ENCODE peak calls at places on chromosomes 3 and 15, in seven cellular contexts. J is Peyer's patch, B is tibial artery, A is heart right ventricle, G is Panc1, T is stomach, M is fibroblast of lung. F is an unnamed sample.

GRCh38 chr3:162597221-162597620 is 1100.6 kb downstream of the OTOL1 start:
- DNase-seq in M (no peak), B (no peak), J (no peak), A (no peak), G (no peak), T (no peak), F (no peak)

GRCh38 chr15:60575995-60576394 is 97.1 kb upstream of the ICE2 start:
- DNase-seq in J (no peak), B (no peak), G (no peak), T (no peak), A (no peak), M (peak; percentile 41), F (no peak)

GRCh38 chr3:104988491-104988890 is 378.2 kb upstream of the ALCAM start:
- DNase-seq in A (no peak), J (no peak), G (no peak), M (no peak), T (no peak), B (no peak), F (no peak)

GRCh38 chr15:90154861-90155626 is 46.1 kb upstream of the SEMA4B start:
- DNase-seq in B (no peak), A (no peak), G (peak; percentile 62), J (no peak), M (peak; percentile 89), T (no peak), F (no peak)

GRCh38 chr3:194187543-194187942 is 51.6 kb downstream of the HES1 start:
- DNase-seq in M (no peak), G (no peak), J (no peak), B (no peak), A (no peak), T (no peak), F (no peak)

GRCh38 chr3:31288641-31289100 is 244.1 kb upstream of the STT3B start:
- DNase-seq in G (no peak), A (peak; percentile 11), T (peak; percentile 37), B (no peak), M (peak; percentile 55), J (no peak), F (no peak)

GRCh38 chr3:177356113-177356512 is 158.8 kb upstream of the TBL1XR1 start:
- DNase-seq in J (no peak), M (no peak), A (no peak), T (no peak), G (no peak), B (no peak), F (no peak)

GRCh38 chr3:177523072-177523675 is 325.9 kb upstream of the TBL1XR1 start:
- DNase-seq in M (no peak), B (no peak), J (no peak), A (no peak), T (no peak), G (no peak), F (no peak)

GRCh38 chr3:195763843-195764825 is 43.4 kb downstream of the MUC20 start:
- DNase-seq in J (no peak), B (peak; percentile 37), M (no peak), A (no peak), G (no peak), T (no peak), F (no peak)

GRCh38 chr15:101258238-101259144 is 6.6 kb upstream of the CHSY1 start:
- DNase-seq in M (peak; percentile 87), T (peak; percentile 71), A (no peak), B (no peak), J (peak; percentile 49), G (peak; percentile 38), F (no peak)

GRCh38 chr15:100167884-100168375 is 173.8 kb downstream of the ADAMTS17 start:
- DNase-seq in M (no peak), J (no peak), B (peak; percentile 80), G (no peak), A (peak; percentile 22), T (no peak), F (no peak)

GRCh38 chr3:159039286-159039685 is 237.4 kb downstream of the MFSD1 start:
- DNase-seq in B (no peak), J (no peak), M (no peak), G (no peak), T (no peak), A (no peak), F (no peak)

GRCh38 chr15:53230473-53230872 is 440.3 kb upstream of the ONECUT1 start:
- DNase-seq in A (no peak), B (no peak), M (no peak), J (no peak), G (no peak), T (no peak), F (no peak)

GRCh38 chr3:45972534-45973402 is 22.9 kb downstream of the FYCO1 start:
- DNase-seq in M (peak; percentile 93), G (no peak), A (no peak), J (no peak), T (no peak), B (peak; percentile 82), F (no peak)

GRCh38 chr3:109977903-109978302 is 640.6 kb upstream of the DPPA4 start:
- DNase-seq in T (no peak), G (no peak), M (no peak), B (no peak), J (no peak), A (no peak), F (no peak)

GRCh38 chr15:80234883-80235282 is 17.1 kb downstream of the CTXND1 start:
- DNase-seq in M (peak; percentile 32), G (no peak), J (peak; percentile 38), T (peak; percentile 34), B (no peak), A (no peak), F (peak; percentile 23)

GRCh38 chr3:138118863-138119766 is 3.7 kb upstream of the DZIP1L start:
- DNase-seq in M (peak; percentile 73), A (peak; percentile 57), G (peak; percentile 72), B (peak; percentile 88), T (peak; percentile 83), J (peak; percentile 42), F (no peak)

GRCh38 chr3:190053919-190054672 is 66.6 kb downstream of the P3H2 start:
- DNase-seq in M (peak; percentile 75), A (no peak), B (no peak), G (no peak), J (no peak), T (no peak), F (no peak)

GRCh38 chr3:115517457-115518050 is 105.8 kb upstream of the GAP43 start:
- DNase-seq in T (no peak), A (no peak), J (no peak), B (no peak), M (no peak), G (no peak), F (no peak)

GRCh38 chr15:32698773-32699390 is 18.9 kb upstream of the GREM1 start:
- DNase-seq in G (no peak), T (no peak), J (no peak), B (no peak), M (no peak), A (no peak), F (no peak)

GRCh38 chr3:123299581-123299980 is 97.8 kb downstream of the SEC22A start:
- DNase-seq in G (no peak), T (no peak), A (no peak), J (no peak), M (no peak), B (no peak), F (no peak)

GRCh38 chr3:138941259-138941885 is 5.6 kb downstream of the FOXL2 start:
- DNase-seq in M (no peak), G (no peak), T (no peak), J (no peak), B (peak; percentile 13), A (no peak), F (no peak)

GRCh38 chr3:55795736-55796135 is 308.6 kb upstream of the WNT5A start:
- DNase-seq in J (no peak), M (no peak), B (no peak), A (no peak), T (no peak), G (no peak), F (no peak)

DNA sequence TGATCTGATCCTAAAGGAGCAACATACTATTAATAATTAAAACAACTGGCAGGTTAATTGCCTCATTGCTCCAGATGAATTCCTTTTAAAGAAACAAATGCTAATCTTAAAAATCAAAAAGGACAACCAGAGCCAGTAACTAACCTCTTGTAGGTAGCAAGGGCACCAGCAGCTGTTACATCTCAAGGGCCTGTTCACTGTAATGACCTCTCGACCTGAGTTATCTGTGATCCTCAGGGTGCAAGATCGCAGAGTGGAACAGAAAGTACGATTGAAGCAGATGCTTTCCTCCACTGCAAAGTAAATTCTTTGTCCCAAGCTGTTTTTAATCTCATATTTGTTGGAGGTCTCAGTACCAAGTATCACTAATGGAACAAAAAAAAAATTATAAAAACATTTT is 11.4 kb downstream of the PLSCR5 start:
- DNase-seq in B (no peak), J (no peak), T (no peak), G (no peak), A (no peak), M (no peak), F (no peak)
- TF ChIP-seq CTCF in B (no peak), J (no peak), T (no peak), G (no peak), A (no peak), M (no peak), F (no peak)

DNA sequence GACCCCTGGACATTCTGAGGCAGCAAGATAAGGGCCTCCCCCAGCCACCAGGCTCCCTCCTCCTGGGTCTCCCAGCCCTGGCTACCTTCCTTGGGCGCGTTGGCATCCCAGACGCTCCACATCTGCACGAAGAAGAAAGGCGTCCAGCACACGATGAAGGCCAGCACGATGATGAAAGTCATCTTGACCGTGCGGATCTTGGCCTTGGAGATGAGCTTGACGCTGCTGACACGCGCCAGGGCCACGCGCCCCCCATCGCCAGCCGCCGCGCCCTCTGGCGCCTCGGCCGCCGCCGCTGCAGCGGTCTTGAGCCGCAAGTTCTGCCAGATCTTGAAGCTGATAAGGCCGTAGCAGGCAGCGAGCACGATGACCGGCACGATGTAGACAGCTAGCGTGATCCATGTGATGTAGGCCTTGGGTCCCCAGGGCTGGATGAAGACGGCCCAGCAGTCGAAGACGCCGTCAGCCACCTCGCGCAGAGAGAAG is 2.2 kb downstream of the OXTR start:
- DNase-seq in T (no peak), M (no peak), J (no peak), B (no peak), G (no peak), A (no peak), F (no peak)
- H3K4me3 ChIP-seq in T (peak overlapping the region; percentile 34), M (no peak overlapping the region), J (no peak overlapping the region), B (peak overlapping the region; percentile 45), G (no peak overlapping the region), A (no peak overlapping the region), F (peak overlapping the region; percentile 47)

GRCh38 chr15:96340348-96340610 is 9.8 kb downstream of the NR2F2 start:
- DNase-seq in J (no peak), A (no peak), M (no peak), B (no peak), T (no peak), G (no peak), F (no peak)
- H3K27me3 ChIP-seq in J (no peaks in the 10 kb centered on the region), A (peaks cover 97% of the 10 kb centered on the region), M (no peaks in the 10 kb centered on the region), B (no peaks in the 10 kb centered on the region), T (no peaks in the 10 kb centered on the region), G (no peaks in the 10 kb centered on the region), F (no peaks in the 10 kb centered on the region)

DNA sequence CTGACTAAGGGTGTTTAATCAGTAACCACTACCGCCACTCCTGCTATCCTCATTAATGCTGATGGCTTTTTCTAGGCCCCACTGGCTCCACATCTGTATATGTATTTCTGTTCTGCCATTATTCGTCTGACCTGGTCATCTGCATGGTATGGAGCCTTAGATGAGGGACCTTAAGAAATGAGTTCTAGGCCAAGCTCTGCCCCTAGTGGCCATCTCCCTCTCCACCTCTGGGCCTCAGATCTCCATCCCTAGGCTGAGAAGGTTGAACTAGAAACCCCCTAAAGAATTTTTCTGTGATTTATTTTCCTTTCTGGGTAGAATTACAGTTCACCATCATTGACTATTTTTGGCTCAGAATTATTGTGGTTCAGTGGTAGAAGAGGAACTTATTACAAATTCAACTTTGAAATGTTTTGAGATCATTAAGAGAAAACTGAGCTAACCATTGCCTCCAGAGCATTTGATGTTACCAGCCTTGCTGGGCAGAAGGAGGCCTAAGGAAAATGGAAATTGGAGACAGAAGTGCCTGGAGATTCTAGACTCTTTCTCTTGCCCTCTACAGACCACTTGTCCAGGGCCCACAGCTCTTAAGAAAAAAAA is 325.2 kb upstream of the NR2E3 start:
- DNase-seq in G (no peak), T (no peak), A (no peak), B (no peak), M (no peak), J (no peak), F (no peak)
- TF ChIP-seq CTCF in G (peak; percentile 75), T (no peak), A (no peak), B (no peak), M (peak; percentile 48), J (no peak), F (peak; percentile 79)

F was measured in GM06990.